ENCODE peak calls at places on chromosomes 11 and 22, in five cellular contexts. F, S, C, K and Z are unnamed samples.

GRCh38 chr11:35709386-35709785 is 46.8 kb downstream of the TRIM44 start:
- DNase-seq in F (no peak), K (no peak), C (no peak), S (no peak), Z (no peak)

GRCh38 chr22:46848227-46848626 is 85.8 kb downstream of the TBC1D22A start:
- DNase-seq in K (no peak), C (no peak), S (no peak), F (no peak), Z (no peak)

GRCh38 chr11:44766972-44767278 is 40.2 kb downstream of the TSPAN18 start:
- DNase-seq in F (no peak), S (no peak), C (no peak), K (no peak), Z (no peak)

GRCh38 chr11:109062445-109062844 is 359.5 kb upstream of the C11orf87 start:
- DNase-seq in S (no peak), K (no peak), F (no peak), C (no peak), Z (no peak)

GRCh38 chr11:35484435-35484834 is 41.0 kb downstream of the PAMR1 start:
- DNase-seq in S (no peak), F (no peak), K (no peak), C (no peak), Z (no peak)

GRCh38 chr22:36470994-36471331 is 10.5 kb downstream of the TXN2 start:
- DNase-seq in F (no peak), C (no peak), S (no peak), K (no peak), Z (no peak)

GRCh38 chr22:27032121-27032761 is 374.9 kb downstream of the MIAT start:
- DNase-seq in K (peak), F (no peak), S (no peak), C (no peak), Z (peak)

GRCh38 chr11:74849525-74850391 is 99.1 kb downstream of the XRRA1 start:
- DNase-seq in K (no peak), C (no peak), F (no peak), S (peak), Z (no peak)

GRCh38 chr11:14380947-14381555 is 22.1 kb upstream of the RRAS2 start:
- DNase-seq in F (peak), C (no peak), S (peak), K (no peak), Z (peak)

GRCh38 chr22:40348025-40348658 is 1.8 kb downstream of the ADSL start:
- DNase-seq in F (peak), C (no peak), K (peak), S (peak), Z (peak)

GRCh38 chr11:121207485-121208115 is 85.0 kb upstream of the SC5D start:
- DNase-seq in F (no peak), K (no peak), C (peak), S (no peak), Z (no peak)

GRCh38 chr11:31160504-31161422 is 208.8 kb downstream of the DCDC1 start:
- DNase-seq in F (peak), S (peak), K (peak), C (no peak), Z (no peak)

GRCh38 chr11:68968306-68969255 is 12.2 kb downstream of the MRGPRD start:
- DNase-seq in F (no peak), K (no peak), C (no peak), S (no peak), Z (no peak)

DNA sequence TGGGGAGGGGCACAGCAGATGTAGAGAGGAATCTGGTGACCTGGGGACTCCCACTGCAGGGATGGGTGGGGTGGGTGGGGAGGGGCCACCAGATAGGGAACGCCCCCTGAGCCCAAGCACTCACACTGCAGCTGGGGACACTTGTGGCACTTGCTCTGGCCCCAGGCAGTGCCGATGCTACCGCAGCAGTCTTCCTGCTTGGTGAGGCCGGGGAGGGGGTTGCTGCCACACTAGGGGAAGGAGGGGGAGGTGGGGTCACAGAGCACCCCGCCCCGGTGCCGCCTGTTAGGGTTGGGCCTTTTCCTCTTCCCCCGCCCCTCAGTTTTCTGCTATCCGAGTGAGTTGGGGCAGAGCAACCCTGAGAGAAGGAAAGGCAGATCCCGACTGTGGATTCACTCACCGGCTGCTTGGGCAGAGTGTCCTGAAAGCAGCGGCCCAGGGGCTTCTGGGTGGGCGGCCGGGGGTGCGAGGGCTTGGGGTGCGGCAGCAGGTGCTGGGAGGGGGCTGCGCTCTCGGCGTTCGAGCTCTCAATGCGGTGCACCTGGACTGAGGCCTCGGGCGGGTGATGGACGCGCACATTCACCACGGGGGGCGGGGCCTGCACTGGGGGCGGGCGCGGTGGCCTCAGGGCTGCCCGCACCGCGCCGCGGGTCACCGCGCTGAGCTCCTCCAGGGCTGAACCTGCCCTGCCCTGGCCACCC is 4.7 kb downstream of the LTBP3 start:
- DNase-seq in F (no peak), S (no peak), K (peak), C (no peak), Z (no peak)
- TF ChIP-seq MAX in F (no peak), S (no peak), K (no peak), C (no peak), Z (no peak)

GRCh38 chr11:126339866-126340434 is 15.5 kb upstream of the ST3GAL4 start:
- DNase-seq in K (no peak), C (no peak), F (peak), S (no peak), Z (no peak)
- TF ChIP-seq RFX5 in K (no peak), C (no peak), F (no peak), S (no peak), Z (no peak)

GRCh38 chr11:43034341-43034740 is 277.5 kb upstream of the API5 start:
- DNase-seq in C (no peak), K (no peak), S (no peak), F (no peak), Z (no peak)

GRCh38 chr11:43035011-43035564 is 276.7 kb upstream of the API5 start:
- DNase-seq in K (no peak), F (no peak), C (no peak), S (no peak), Z (no peak)
- TF ChIP-seq MAX in K (no peak), F (no peak), C (no peak), S (no peak), Z (no peak)

DNA sequence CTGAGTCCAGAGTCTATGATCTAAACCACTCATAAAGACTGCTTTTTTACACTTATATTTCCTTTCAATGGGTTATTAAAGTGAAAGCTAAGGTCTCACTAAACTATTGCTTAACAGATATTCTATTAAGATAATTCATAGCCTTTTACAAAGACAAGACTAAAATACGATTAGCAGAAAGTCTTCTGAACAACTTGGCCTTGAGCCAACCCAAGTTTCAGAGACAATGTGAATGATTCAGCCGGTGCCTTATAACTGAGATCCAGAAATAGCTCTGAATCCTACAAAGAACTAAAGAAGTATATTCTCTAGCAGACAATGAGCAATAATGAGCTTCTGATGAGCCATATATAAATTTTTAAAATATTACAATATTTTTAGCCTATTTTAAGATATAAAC is 41.5 kb upstream of the CARD18 start:
- DNase-seq in K (no peak), S (no peak), F (no peak), C (no peak), Z (no peak)
- TF ChIP-seq RFX5 in K (no peak), S (no peak), F (no peak), C (no peak), Z (no peak)

DNA sequence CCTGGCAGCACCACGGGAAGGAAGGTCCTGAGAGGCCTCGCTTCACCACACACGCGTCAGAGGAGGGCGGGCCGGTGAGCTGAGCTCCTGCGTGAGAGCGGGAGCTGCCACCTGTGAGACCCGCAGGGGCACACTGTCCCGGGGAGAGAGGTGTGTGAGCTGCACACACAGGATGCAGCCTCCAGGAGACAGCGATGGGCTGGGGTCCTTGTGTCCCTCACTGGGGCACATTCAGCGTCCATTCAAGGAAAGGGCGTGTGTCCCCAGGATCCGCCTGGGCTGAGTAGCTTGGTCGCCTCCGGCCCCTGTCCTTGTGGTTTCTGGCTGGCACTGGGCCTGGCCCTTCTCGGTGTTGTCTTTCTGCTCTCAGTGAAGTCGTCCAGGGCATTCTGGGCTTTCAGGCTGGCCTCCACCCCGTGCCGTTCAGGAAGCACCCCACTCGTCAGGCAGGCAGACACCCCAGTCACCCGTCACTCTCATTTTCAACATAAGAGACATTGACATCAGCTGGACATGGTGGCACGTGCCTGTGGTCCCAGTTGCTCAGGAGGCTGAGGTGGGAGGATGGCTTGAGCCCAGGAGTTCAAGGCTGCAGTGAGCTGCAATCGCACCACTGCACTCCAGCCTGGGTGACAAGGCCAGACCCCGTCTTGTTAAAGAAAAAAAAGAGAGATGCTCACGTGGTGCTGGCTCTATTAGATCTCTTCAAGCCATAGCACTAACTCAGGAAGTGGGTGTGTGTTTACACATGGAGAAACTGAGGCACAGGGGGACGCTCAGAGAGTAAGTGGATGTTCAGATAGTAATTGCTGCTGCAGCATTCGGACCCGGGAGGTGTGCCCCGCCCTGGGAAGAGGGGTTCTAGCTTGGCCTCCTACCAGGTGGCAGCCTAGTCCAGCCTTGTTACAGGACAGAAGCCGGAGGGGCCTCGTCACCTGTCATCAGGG is 1081.6 kb downstream of the BRD1 start:
- DNase-seq in S (no peak), K (no peak), C (no peak), F (no peak), Z (no peak)
- TF ChIP-seq MAX in S (no peak), K (no peak), C (no peak), F (no peak), Z (no peak)

DNA sequence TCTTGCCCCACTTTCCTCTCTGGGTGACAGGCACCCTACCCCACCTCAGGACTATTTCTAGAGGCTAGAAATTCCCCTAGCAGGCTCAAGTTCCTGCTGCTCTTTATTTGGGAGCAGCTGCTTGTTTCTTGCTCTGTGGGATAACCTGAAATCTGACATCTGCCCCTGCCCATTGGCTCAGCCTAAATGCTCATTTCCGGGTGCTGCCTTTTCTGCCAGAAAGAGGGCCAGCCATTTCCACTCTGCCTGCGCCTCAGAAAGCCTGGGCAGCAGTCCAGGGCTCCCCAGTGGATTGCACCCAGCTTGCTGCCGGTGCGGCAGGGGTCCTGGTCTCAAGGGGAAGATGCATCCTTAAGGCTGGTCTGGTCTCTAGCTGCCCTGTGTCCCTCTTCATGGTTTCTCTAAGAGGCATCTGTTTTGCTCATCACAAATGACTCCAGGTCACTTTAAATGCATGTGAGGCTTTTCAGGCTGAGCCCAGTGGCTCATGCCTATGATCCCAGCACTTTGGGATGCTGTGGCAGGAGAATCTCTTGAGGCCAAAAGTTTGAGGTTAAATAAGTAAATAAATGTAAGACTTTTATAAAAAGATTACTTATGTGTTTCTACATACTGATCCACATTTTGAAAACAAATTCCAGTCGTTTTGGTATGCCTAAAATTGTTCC is 10.3 kb upstream of the PNPLA5 start:
- DNase-seq in C (no peak), K (no peak), F (peak), S (no peak), Z (no peak)
- TF ChIP-seq RFX5 in C (no peak), K (no peak), F (no peak), S (no peak), Z (no peak)

GRCh38 chr22:28710112-28710888 is 30.7 kb upstream of the TTC28 start:
- DNase-seq in F (peak), S (peak), C (no peak), K (no peak), Z (peak)
- TF ChIP-seq MAX in F (no peak), S (no peak), C (no peak), K (no peak), Z (peak)

GRCh38 chr11:119701591-119702260 is 27.3 kb downstream of the NECTIN1 start:
- DNase-seq in F (no peak), C (no peak), S (no peak), K (no peak), Z (peak)
- TF ChIP-seq RFX5 in F (no peak), C (no peak), S (no peak), K (no peak), Z (no peak)